ENCODE peak calls at places on chromosomes 4 and X, in six cellular contexts. H is suprapubic skin, S is H9, X is Peyer's patch, B is dorsolateral prefrontal cortex, K is sigmoid colon. Q is an unnamed sample.
A peak's percentile ranks its signal among the peaks of the same experiment; 100 is the strongest.

GRCh38 chr4:119314356-119314755 is 7.6 kb downstream of the FABP2 start:
- DNase-seq in H (no peak), S (no peak), X (no peak), B (no peak), K (no peak), Q (peak; percentile 4)

GRCh38 chr4:3286335-3287175 is 6.3 kb upstream of the RGS12 start:
- DNase-seq in H (peak; percentile 64), S (peak; percentile 24), X (no peak), B (no peak), K (no peak), Q (no peak)

GRCh38 chr4:73864365-73864764 is 4.8 kb upstream of the CXCL1 start:
- DNase-seq in H (no peak), S (peak; percentile 55), X (no peak), B (no peak), K (no peak), Q (no peak)

GRCh38 chr4:2857349-2857927 is 13.8 kb downstream of the ADD1 start:
- DNase-seq in H (no peak), S (no peak), X (no peak), B (no peak), K (no peak), Q (no peak)

GRCh38 chr4:1512738-1513660 is 106.8 kb upstream of the NKX1-1 start:
- DNase-seq in H (no peak), S (peak; percentile 82), X (peak; percentile 63), B (no peak), K (no peak), Q (peak; percentile 14)

GRCh38 chr4:5996641-5997040 is 21.6 kb downstream of the C4orf50 start:
- DNase-seq in H (peak; percentile 37), S (peak; percentile 22), X (no peak), B (no peak), K (peak; percentile 44), Q (no peak)

GRCh38 chr4:157700898-157701694 is 471.7 kb downstream of the GASK1B start:
- DNase-seq in H (no peak), S (no peak), X (no peak), B (no peak), K (no peak), Q (no peak)

GRCh38 chr4:76463568-76463967 is 28.5 kb downstream of the SHROOM3 start:
- DNase-seq in H (no peak), S (no peak), X (no peak), B (no peak), K (no peak), Q (no peak)

GRCh38 chr4:82661601-82662000 is 99.8 kb upstream of the TMEM150C start:
- DNase-seq in H (no peak), S (no peak), X (no peak), B (no peak), K (no peak), Q (no peak)

GRCh38 chr4:143396695-143397094 is 60.0 kb downstream of the GAB1 start:
- DNase-seq in H (no peak), S (no peak), X (no peak), B (no peak), K (no peak), Q (no peak)

GRCh38 chr4:40763228-40763716 is 13.5 kb downstream of the NSUN7 start:
- DNase-seq in H (no peak), S (no peak), X (no peak), B (no peak), K (no peak), Q (no peak)

GRCh38 chrX:12240491-12240890 is 102.2 kb downstream of the FRMPD4 start:
- DNase-seq in H (no peak), S (no peak), X (no peak), B (no peak), K (no peak), Q (no peak)

GRCh38 chr4:2040391-2041233 is 18.5 kb upstream of the NAT8L start:
- DNase-seq in H (peak; percentile 63), S (peak; percentile 45), X (peak; percentile 42), B (no peak), K (no peak), Q (no peak)

GRCh38 chr4:65719635-65720034 is 49.3 kb upstream of the EPHA5 start:
- DNase-seq in H (no peak), S (no peak), X (no peak), B (no peak), K (no peak), Q (no peak)

GRCh38 chrX:35016051-35016450 is 73.5 kb downstream of the FAM47B start:
- DNase-seq in H (no peak), S (no peak), X (no peak), B (no peak), K (no peak), Q (no peak)

GRCh38 chr4:109243871-109244270 is 58.6 kb downstream of the COL25A1 start:
- DNase-seq in H (no peak), S (no peak), X (no peak), B (no peak), K (no peak), Q (no peak)

GRCh38 chr4:159401791-159402380 is 299.0 kb downstream of the RAPGEF2 start:
- DNase-seq in H (no peak), S (no peak), X (no peak), B (no peak), K (no peak), Q (no peak)

GRCh38 chr4:139511320-139511719 is 44.7 kb downstream of the SETD7 start:
- DNase-seq in H (no peak), S (no peak), X (no peak), B (no peak), K (no peak), Q (no peak)

GRCh38 chr4:687975-688694 is 816 bp downstream of the SLC49A3 start:
- DNase-seq in H (peak; percentile 77), S (peak; percentile 86), X (peak; percentile 53), B (no peak), K (no peak), Q (no peak)

GRCh38 chrX:33252306-33252825 is 41.0 kb upstream of the DMD start:
- DNase-seq in H (no peak), S (no peak), X (no peak), B (no peak), K (no peak), Q (no peak)

GRCh38 chr4:112823631-112824030 is 186.7 kb downstream of the LARP7 start:
- DNase-seq in H (no peak), S (no peak), X (no peak), B (no peak), K (no peak), Q (no peak)

GRCh38 chrX:47620303-47620685 is 637 bp upstream of the SYN1 start:
- DNase-seq in H (no peak), S (no peak), X (no peak), B (no peak), K (no peak), Q (no peak)

GRCh38 chrX:18856645-18856997 is 127.3 kb downstream of the PHKA2 start:
- DNase-seq in H (no peak), S (no peak), X (no peak), B (no peak), K (no peak), Q (no peak)
- H3K27ac ChIP-seq in H (no peak overlapping the region), S (no peak overlapping the region), X (no peak overlapping the region), B (no peak overlapping the region), K (no peak overlapping the region), Q (no peak overlapping the region)

GRCh38 chrX:111779582-111779981 is 96.4 kb upstream of the TRPC5OS start:
- DNase-seq in H (no peak), S (no peak), X (no peak), B (no peak), K (no peak), Q (no peak)

DNA sequence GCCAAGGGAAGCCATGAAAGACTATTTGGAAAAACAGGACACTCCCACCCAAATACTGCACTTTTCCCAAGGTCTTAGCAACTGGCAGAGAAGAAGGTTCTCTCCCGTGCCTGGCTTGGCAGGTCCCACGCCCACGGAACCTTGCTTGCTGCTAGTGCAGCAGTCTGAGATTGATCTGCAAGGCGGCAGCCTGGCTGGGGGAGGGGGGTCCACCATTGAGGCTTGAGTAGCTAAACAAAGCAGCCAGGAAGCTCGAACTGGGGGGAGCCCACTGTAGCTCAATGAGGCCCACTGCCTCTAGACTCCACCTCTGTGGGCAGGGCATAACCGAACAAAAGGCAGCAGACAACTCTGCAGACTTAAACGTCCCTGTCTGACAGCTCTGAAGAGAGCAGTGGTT is 91.3 kb upstream of the TRPC5OS start:
- DNase-seq in H (no peak), S (no peak), X (no peak), B (no peak), K (no peak), Q (no peak)
- TF ChIP-seq CTCF in H (no peak), S (no peak), X (no peak), B (no peak), K (no peak), Q (no peak)

GRCh38 chr4:147793569-147793968 is 61.7 kb downstream of the ARHGAP10 start:
- DNase-seq in H (no peak), S (no peak), X (no peak), B (no peak), K (no peak), Q (no peak)

GRCh38 chr4:147791341-147791740 is 59.5 kb downstream of the ARHGAP10 start:
- DNase-seq in H (no peak), S (no peak), X (no peak), B (no peak), K (no peak), Q (no peak)

GRCh38 chr4:147790412-147790811 is 58.5 kb downstream of the ARHGAP10 start:
- DNase-seq in H (no peak), S (no peak), X (no peak), B (no peak), K (no peak), Q (no peak)

GRCh38 chr4:147793973-147794690 is 62.2 kb downstream of the ARHGAP10 start:
- DNase-seq in H (no peak), S (no peak), X (no peak), B (no peak), K (no peak), Q (no peak)

GRCh38 chr4:147791870-147792269 is 60.0 kb downstream of the ARHGAP10 start:
- DNase-seq in H (no peak), S (no peak), X (no peak), B (no peak), K (no peak), Q (no peak)
- H3K27ac ChIP-seq in H (no peak overlapping the region), S (no peak overlapping the region), X (no peak overlapping the region), B (no peak overlapping the region), K (peak overlapping the region; percentile 55), Q (no peak overlapping the region)

GRCh38 chr4:165709973-165710526 is 163.0 kb upstream of the TLL1 start:
- DNase-seq in H (no peak), S (no peak), X (no peak), B (no peak), K (no peak), Q (no peak)

GRCh38 chr4:165711436-165711835 is 161.6 kb upstream of the TLL1 start:
- DNase-seq in H (no peak), S (no peak), X (no peak), B (no peak), K (no peak), Q (no peak)

GRCh38 chr4:165714650-165715049 is 158.4 kb upstream of the TLL1 start:
- DNase-seq in H (no peak), S (no peak), X (no peak), B (no peak), K (no peak), Q (no peak)

GRCh38 chr4:165709526-165709925 is 163.5 kb upstream of the TLL1 start:
- DNase-seq in H (no peak), S (no peak), X (no peak), B (no peak), K (no peak), Q (no peak)

DNA sequence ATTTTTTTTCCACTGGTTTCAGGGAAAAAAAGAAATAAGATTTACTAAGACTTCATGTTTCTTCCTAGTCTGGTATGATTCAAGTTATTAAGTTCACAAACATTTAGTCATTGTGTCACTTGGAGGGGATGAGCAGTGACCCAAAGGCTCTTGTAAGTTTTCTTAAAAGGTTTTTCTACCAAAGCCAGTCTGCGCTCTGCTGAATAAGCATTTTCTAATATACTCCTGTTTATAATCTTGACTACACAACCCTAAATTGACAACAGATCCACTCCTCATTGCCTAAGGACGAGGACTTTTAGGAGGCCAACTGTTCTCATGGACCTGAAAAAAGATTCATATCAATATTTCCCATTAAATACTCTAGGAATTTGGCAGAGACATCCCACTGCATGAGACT is 161.1 kb upstream of the TLL1 start:
- DNase-seq in H (no peak), S (no peak), X (no peak), B (no peak), K (no peak), Q (no peak)
- TF ChIP-seq CTCF in H (no peak), S (no peak), X (no peak), B (no peak), K (no peak), Q (no peak)